ENCODE peak calls at places on chromosome 7, in five cellular contexts. I is adrenal gland, E is endodermal cell, P is OCI-LY7, V is neural progenitor cell. L is an unnamed sample.

GRCh38 chr7:20330176-20330796 is 414 bp upstream of the ITGB8 start:
- DNase-seq in I (peak; percentile 90), E (peak; percentile 91), P (no peak), V (peak; percentile 88), L (peak; percentile 86)

GRCh38 chr7:81484266-81484665 is 285.6 kb downstream of the HGF start:
- DNase-seq in I (peak; percentile 84), E (peak; percentile 72), P (no peak), V (peak; percentile 70), L (peak; percentile 44)

GRCh38 chr7:142053988-142054387 is 57.5 kb upstream of the MGAM2 start:
- DNase-seq in I (no peak), E (no peak), P (no peak), V (no peak), L (no peak)

GRCh38 chr7:81573128-81573527 is 196.7 kb downstream of the HGF start:
- DNase-seq in I (no peak), E (no peak), P (no peak), V (no peak), L (no peak)

GRCh38 chr7:117666019-117666418 is 186.2 kb downstream of the CFTR start:
- DNase-seq in I (no peak), E (no peak), P (no peak), V (no peak), L (peak; percentile 85)

GRCh38 chr7:136890379-136890778 is 21.9 kb downstream of the CHRM2 start:
- DNase-seq in I (no peak), E (no peak), P (no peak), V (no peak), L (no peak)

GRCh38 chr7:131197920-131198610 is 129.6 kb upstream of the MKLN1 start:
- DNase-seq in I (no peak), E (no peak), P (no peak), V (no peak), L (no peak)

GRCh38 chr7:26580666-26581065 is 283.7 kb downstream of the SKAP2 start:
- DNase-seq in I (no peak), E (no peak), P (no peak), V (no peak), L (no peak)

GRCh38 chr7:16908561-16908960 is 26.8 kb upstream of the AGR3 start:
- DNase-seq in I (no peak), E (no peak), P (no peak), V (no peak), L (no peak)

GRCh38 chr7:132053871-132054270 is 497.4 kb upstream of the PODXL start:
- DNase-seq in I (no peak), E (no peak), P (no peak), V (no peak), L (no peak)

GRCh38 chr7:17770710-17771375 is 169.5 kb downstream of the SNX13 start:
- DNase-seq in I (no peak), E (no peak), P (no peak), V (no peak), L (no peak)

GRCh38 chr7:124246262-124246863 is 213.5 kb upstream of the TMEM229A start:
- DNase-seq in I (no peak), E (no peak), P (no peak), V (no peak), L (peak; percentile 29)

GRCh38 chr7:101058355-101058754 is 26.9 kb upstream of the TRIM56 start:
- DNase-seq in I (peak; percentile 70), E (peak; percentile 93), P (peak; percentile 45), V (peak; percentile 86), L (peak; percentile 56)

GRCh38 chr7:108167460-108167859 is 37.3 kb upstream of the LAMB4 start:
- DNase-seq in I (no peak), E (no peak), P (no peak), V (no peak), L (no peak)

GRCh38 chr7:150811-151221 is 41.6 kb upstream of the FAM20C start:
- DNase-seq in I (peak; percentile 84), E (no peak), P (no peak), V (no peak), L (no peak)

GRCh38 chr7:55558962-55559920 is 13.1 kb downstream of the VOPP1 start:
- DNase-seq in I (no peak), E (no peak), P (no peak), V (no peak), L (no peak)
- H3K27ac ChIP-seq in I (no peak overlapping the region), E (no peak overlapping the region), P (peak overlapping the region; percentile 73), V (no peak overlapping the region), L (no peak overlapping the region)

GRCh38 chr7:13107291-13107690 is 419.9 kb downstream of the ARL4A start:
- DNase-seq in I (no peak), E (no peak), P (no peak), V (no peak), L (no peak)
- H3K4me3 ChIP-seq in I (no peak overlapping the region), E (no peak overlapping the region), P (no peak overlapping the region), V (no peak overlapping the region), L (no peak overlapping the region)

DNA sequence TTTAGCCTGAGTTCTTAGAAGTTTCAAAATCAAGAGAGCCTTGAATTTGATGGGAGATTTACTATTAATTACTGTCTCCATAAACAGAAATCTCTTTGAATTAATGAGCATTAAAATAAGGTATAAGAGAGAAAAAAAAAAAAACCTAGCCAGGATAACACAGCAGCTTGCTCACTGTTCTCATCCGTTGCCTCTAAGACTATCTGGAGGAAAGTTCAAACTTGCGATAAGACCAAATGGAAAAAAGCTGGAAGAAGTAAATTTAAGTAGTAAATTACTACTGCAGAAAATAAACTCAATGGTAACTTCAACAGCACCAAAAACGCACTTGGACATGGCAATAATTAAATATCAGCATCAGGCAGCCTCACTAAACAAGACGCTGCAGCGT is 36.7 kb downstream of the GNA12 start:
- DNase-seq in I (no peak), E (no peak), P (no peak), V (no peak), L (no peak)
- H3K4me1 ChIP-seq in I (peaks cover 70% of the 10 kb centered on the region), E (peaks cover 15% of the 10 kb centered on the region), P (no peaks in the 10 kb centered on the region), V (peaks cover 20% of the 10 kb centered on the region), L (peaks cover 32% of the 10 kb centered on the region)

GRCh38 chr7:32158751-32159360 is 88.6 kb upstream of the PDE1C start:
- DNase-seq in I (no peak), E (no peak), P (no peak), V (no peak), L (peak; percentile 9)
- H3K27ac ChIP-seq in I (no peak overlapping the region), E (no peak overlapping the region), P (no peak overlapping the region), V (no peak overlapping the region), L (peak overlapping the region; percentile 23)

DNA sequence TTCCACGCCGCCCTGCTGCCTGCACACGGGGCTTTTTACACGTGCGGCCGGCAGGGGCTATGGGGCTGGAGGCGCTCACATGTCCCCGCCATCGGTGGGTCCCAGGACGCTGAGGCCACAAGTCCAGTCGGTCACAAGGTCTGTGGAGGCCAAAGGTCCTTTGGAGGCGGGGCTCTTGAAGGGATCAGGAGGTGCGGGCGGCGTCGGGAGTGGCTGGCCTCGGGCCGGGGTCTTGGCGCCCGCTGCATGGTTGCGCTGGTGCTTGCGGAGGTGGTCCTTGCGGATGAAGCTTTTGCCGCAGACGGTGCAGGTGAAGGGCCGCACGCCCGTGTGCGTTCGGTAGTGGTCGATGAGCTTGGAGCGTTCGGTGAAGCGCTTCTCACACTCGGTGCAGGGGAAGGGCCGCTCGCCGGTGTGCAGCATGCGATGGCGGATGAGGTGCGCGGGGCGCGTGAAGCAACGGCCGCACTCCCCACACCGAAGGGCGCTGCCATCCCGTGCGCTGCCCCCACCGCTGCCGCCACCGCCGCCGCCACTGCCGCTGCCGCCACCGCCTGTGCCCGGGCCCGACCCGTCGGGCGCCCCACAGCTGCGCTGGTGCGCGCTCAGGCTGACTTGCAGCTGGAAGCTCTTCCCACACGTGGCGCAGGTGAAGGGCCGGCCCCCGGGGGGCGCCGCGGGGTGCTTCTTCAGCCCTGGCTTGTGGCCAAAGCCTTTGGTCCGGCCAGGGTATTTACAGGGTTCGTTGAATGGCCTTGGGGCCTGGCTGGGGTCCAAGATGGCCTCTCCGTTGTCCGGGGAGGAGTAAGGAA is 13.7 kb upstream of the ZNF777 start:
- DNase-seq in I (no peak), E (no peak), P (no peak), V (no peak), L (no peak)
- H3K4me3 ChIP-seq in I (no peak overlapping the region), E (no peak overlapping the region), P (no peak overlapping the region), V (no peak overlapping the region), L (no peak overlapping the region)

DNA sequence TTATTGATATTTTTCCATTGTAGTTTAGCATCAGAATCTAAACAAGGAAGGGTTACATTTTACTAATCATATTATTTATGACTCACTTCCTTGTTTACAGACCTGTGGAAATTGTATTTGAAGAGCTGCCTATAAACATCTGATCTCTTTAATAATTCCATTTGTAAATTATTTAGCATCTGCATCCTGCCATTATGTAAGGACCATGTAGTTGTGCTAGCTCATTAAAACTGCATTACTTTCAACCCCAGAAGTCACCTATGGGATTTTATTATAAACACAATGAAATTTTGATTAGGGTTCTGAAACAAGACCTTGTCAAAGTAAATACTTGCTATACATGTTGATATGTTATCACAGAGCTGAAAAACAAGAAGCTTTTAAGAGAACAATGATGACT is 146.8 kb upstream of the SLC26A5 start:
- DNase-seq in I (no peak), E (no peak), P (no peak), V (no peak), L (no peak)
- H3K4me1 ChIP-seq in I (no peaks in the 10 kb centered on the region), E (no peaks in the 10 kb centered on the region), P (no peaks in the 10 kb centered on the region), V (no peaks in the 10 kb centered on the region), L (no peaks in the 10 kb centered on the region)